ENCODE peak calls at places on chromosome 2, in six cellular contexts. X is astrocyte, O is esophagus squamous epithelium, G is HCT116, R is body of pancreas, W is GM12878. C is an unnamed sample. For H3K36me3, the result is how much of the 10 kb centered on the place peaks cover.

GRCh38 chr2:160337728-160338127 is 137.7 kb upstream of the ITGB6 start:
- DNase-seq in G (no peak), W (no peak), O (no peak), R (no peak), X (no peak), C (no peak)

GRCh38 chr2:239288951-239289481 is 111.8 kb downstream of the HDAC4 start:
- DNase-seq in G (no peak), X (no peak), O (no peak), R (peak), W (peak), C (no peak)

GRCh38 chr2:121017411-121017810 is 267.6 kb downstream of the TFCP2L1 start:
- DNase-seq in W (no peak), O (no peak), G (no peak), X (no peak), R (no peak), C (no peak)

GRCh38 chr2:122754561-122754960 is 999.1 kb downstream of the TSN start:
- DNase-seq in O (no peak), G (no peak), W (no peak), R (no peak), X (no peak), C (no peak)

GRCh38 chr2:198045227-198045626 is 240.8 kb downstream of the PLCL1 start:
- DNase-seq in W (no peak), O (no peak), R (no peak), G (no peak), X (no peak), C (no peak)

GRCh38 chr2:187985923-187986322 is 305.8 kb upstream of the GULP1 start:
- DNase-seq in O (no peak), G (no peak), W (no peak), X (peak), R (no peak), C (no peak)

GRCh38 chr2:16664052-16664731 is 1.4 kb downstream of the CYRIA start:
- DNase-seq in X (peak), O (no peak), G (no peak), W (no peak), R (peak), C (no peak)

GRCh38 chr2:218194880-218195279 is 22.1 kb upstream of the ARPC2 start:
- DNase-seq in O (no peak), X (no peak), R (no peak), W (no peak), G (no peak), C (no peak)

GRCh38 chr2:209391776-209392401 is 32.0 kb upstream of the MAP2 start:
- DNase-seq in W (no peak), X (peak), G (no peak), O (no peak), R (no peak), C (no peak)

GRCh38 chr2:172107690-172108586 is 5.2 kb upstream of the DLX2 start:
- DNase-seq in W (no peak), X (no peak), G (no peak), R (no peak), O (no peak), C (no peak)
- H3K4me3 ChIP-seq in W (no peak), X (no peak), G (no peak), R (no peak), O (no peak), C (no peak)

DNA sequence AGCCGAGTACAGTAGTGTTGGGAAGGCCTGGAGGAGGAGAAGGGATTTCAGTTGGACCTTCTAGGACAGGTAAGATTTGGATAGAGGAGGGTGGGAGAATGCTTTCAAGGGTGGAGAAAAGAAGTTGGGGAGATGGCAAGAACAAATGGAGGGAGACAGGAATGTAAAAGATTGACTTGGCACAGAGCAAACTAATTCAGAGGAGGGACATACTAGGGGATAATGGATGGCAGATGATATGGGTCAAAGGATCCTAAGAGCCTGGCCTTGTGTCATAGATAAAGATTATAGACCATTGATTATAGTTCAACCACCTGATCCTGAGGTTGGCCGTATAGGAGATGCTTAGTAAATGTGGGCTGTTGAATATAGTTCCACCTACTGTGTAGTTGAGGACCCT is 12.4 kb downstream of the WDR43 start:
- DNase-seq in R (no peak), W (no peak), O (no peak), G (no peak), X (no peak), C (no peak)
- H3K36me3 ChIP-seq in R (under half), W (under half), O (under half), G (half or more), X (under half), C (under half)

GRCh38 chr2:9114457-9114856 is 92.2 kb upstream of the ASAP2 start:
- DNase-seq in O (no peak), R (no peak), X (no peak), W (no peak), G (no peak), C (no peak)
- TF ChIP-seq CTCF in O (no peak), R (no peak), X (no peak), W (peak), G (no peak), C (no peak)

GRCh38 chr2:235314371-235314915 is 179.4 kb upstream of the AGAP1 start:
- DNase-seq in X (peak), G (no peak), W (no peak), O (no peak), R (no peak), C (no peak)

GRCh38 chr2:235311044-235311443 is 182.8 kb upstream of the AGAP1 start:
- DNase-seq in R (no peak), W (no peak), G (no peak), O (no peak), X (no peak), C (no peak)

DNA sequence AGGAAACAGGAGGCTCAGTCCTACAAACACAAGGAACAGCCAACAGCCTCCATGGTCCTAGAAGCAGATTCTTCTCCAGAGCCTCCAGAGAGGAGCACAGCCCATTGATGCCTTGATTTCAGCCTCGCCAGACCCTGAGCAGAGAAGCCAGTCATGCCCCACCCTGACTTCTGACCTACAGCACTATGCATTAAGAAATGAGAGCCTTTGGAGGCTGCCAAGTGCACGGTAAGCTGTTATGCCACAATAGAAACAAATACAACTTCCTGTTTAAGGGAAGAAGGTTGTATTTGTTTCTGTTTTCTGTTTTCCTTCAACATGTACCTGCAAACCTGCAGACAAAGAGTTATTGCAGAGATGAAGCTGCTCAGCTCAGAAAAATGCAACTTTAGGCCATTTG is 181.3 kb upstream of the AGAP1 start:
- DNase-seq in R (no peak), G (no peak), X (no peak), W (no peak), O (no peak), C (no peak)
- H3K4me3 ChIP-seq in R (no peak), G (no peak), X (no peak), W (no peak), O (no peak), C (no peak)